ENCODE peak calls at places on chromosomes 4 and X, in nine cellular contexts. A is cardiac muscle cell, R is ovary, Z is Karpas-422, T is left ventricle myocardium inferior, S is right atrium auricular region, P is aorta, O is trophoblast cell, U is mucosa of descending colon. N is an unnamed sample.
A peak's percentile ranks its signal among the peaks of the same experiment; 100 is the strongest.

GRCh38 chrX:137562096-137562495 is 3.8 kb upstream of the ZIC3 start:
- DNase-seq in A (no peak), R (no peak), Z (no peak), T (no peak), S (no peak), P (no peak), O (no peak), U (no peak), N (no peak)

GRCh38 chr4:159071178-159071968 is 31.5 kb upstream of the RAPGEF2 start:
- DNase-seq in A (no peak), R (no peak), Z (no peak), T (no peak), S (no peak), P (no peak), O (peak; percentile 71), U (no peak), N (no peak)

GRCh38 chr4:147789596-147789995 is 57.7 kb downstream of the ARHGAP10 start:
- DNase-seq in A (no peak), R (no peak), Z (no peak), T (no peak), S (no peak), P (no peak), O (no peak), U (no peak), N (no peak)

GRCh38 chrX:74242050-74242449 is 61.9 kb upstream of the ZCCHC13 start:
- DNase-seq in A (no peak), R (no peak), Z (no peak), T (no peak), S (no peak), P (no peak), O (no peak), U (no peak), N (no peak)

GRCh38 chrX:103730746-103731508 is 20.2 kb downstream of the TMEM31 start:
- DNase-seq in A (no peak), R (no peak), Z (no peak), T (peak; percentile 15), S (peak; percentile 61), P (no peak), O (no peak), U (no peak), N (no peak)

GRCh38 chrX:10126834-10127233 is 29.9 kb upstream of the CLCN4 start:
- DNase-seq in A (no peak), R (no peak), Z (no peak), T (no peak), S (no peak), P (peak; percentile 47), O (no peak), U (no peak), N (no peak)

GRCh38 chr4:19239565-19239964 is 1012.1 kb upstream of the SLIT2 start:
- DNase-seq in A (no peak), R (no peak), Z (no peak), T (no peak), S (no peak), P (no peak), O (peak; percentile 10), U (no peak), N (no peak)

GRCh38 chr4:176561368-176561767 is 231.4 kb downstream of the VEGFC start:
- DNase-seq in A (no peak), R (no peak), Z (no peak), T (no peak), S (no peak), P (no peak), O (no peak), U (no peak), N (no peak)

GRCh38 chr4:33493231-33493630 is 2751.1 kb downstream of the ARAP2 start:
- DNase-seq in A (no peak), R (no peak), Z (no peak), T (no peak), S (no peak), P (no peak), O (no peak), U (no peak), N (no peak)

GRCh38 chr4:79147251-79147650 is 178.6 kb downstream of the NAA11 start:
- DNase-seq in A (no peak), R (no peak), Z (no peak), T (no peak), S (no peak), P (no peak), O (no peak), U (no peak), N (no peak)

GRCh38 chr4:98932539-98932938 is 3.6 kb upstream of the EIF4E start:
- DNase-seq in A (no peak), R (no peak), Z (peak; percentile 70), T (no peak), S (no peak), P (no peak), O (no peak), U (no peak), N (no peak)
- H3K9me3 ChIP-seq in A (no peaks in the 10 kb centered on the region), R (no peaks in the 10 kb centered on the region), Z (no peaks in the 10 kb centered on the region), T (no peaks in the 10 kb centered on the region), S (no peaks in the 10 kb centered on the region), P (no peaks in the 10 kb centered on the region), O (peaks cover 6% of the 10 kb centered on the region), U (no peaks in the 10 kb centered on the region), N (no peaks in the 10 kb centered on the region)

DNA sequence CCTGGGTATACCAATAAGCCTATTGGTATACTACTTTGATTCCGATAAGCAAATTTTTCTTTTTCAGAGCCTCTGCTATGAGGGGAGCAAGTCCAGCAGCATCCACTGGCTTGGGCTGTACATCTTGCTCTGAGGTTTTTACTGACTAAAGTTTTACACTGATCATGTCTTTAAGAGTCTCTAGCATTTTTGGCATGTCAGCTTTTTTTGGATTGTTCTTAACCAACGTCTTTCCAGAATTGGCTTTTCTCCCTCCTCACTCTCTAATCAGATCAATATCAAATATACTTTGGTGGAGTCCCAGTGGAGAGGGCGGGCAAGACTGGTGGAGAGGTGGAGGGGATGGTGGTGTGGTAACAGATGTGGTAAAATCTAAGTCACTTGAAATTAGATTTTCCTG is 196.8 kb downstream of the HEPH start:
- DNase-seq in A (no peak), R (no peak), Z (no peak), T (no peak), S (no peak), P (no peak), O (no peak), U (no peak), N (no peak)
- H3K9me3 ChIP-seq in A (no peaks in the 10 kb centered on the region), R (no peaks in the 10 kb centered on the region), Z (peaks cover 16% of the 10 kb centered on the region), T (no peaks in the 10 kb centered on the region), S (no peaks in the 10 kb centered on the region), P (no peaks in the 10 kb centered on the region), O (peaks cover 9% of the 10 kb centered on the region), U (no peaks in the 10 kb centered on the region), N (no peaks in the 10 kb centered on the region)

GRCh38 chr4:95761871-95762270 is 78.0 kb upstream of the PDHA2 start:
- DNase-seq in A (no peak), R (no peak), Z (no peak), T (no peak), S (no peak), P (no peak), O (no peak), U (no peak), N (no peak)

GRCh38 chr4:95761441-95761840 is 78.5 kb upstream of the PDHA2 start:
- DNase-seq in A (no peak), R (no peak), Z (no peak), T (no peak), S (no peak), P (no peak), O (peak; percentile 12), U (no peak), N (no peak)

GRCh38 chr4:95764961-95765360 is 74.9 kb upstream of the PDHA2 start:
- DNase-seq in A (no peak), R (no peak), Z (no peak), T (no peak), S (no peak), P (no peak), O (no peak), U (no peak), N (no peak)
- H3K9me3 ChIP-seq in A (no peaks in the 10 kb centered on the region), R (no peaks in the 10 kb centered on the region), Z (peaks cover 16% of the 10 kb centered on the region), T (peaks cover 13% of the 10 kb centered on the region), S (no peaks in the 10 kb centered on the region), P (peaks cover 4% of the 10 kb centered on the region), O (no peaks in the 10 kb centered on the region), U (no peaks in the 10 kb centered on the region), N (no peaks in the 10 kb centered on the region)

GRCh38 chr4:92254767-92255442 is 48.9 kb upstream of the GRID2 start:
- DNase-seq in A (no peak), R (no peak), Z (no peak), T (no peak), S (no peak), P (no peak), O (no peak), U (no peak), N (no peak)

GRCh38 chr4:92253550-92253949 is 50.2 kb upstream of the GRID2 start:
- DNase-seq in A (no peak), R (no peak), Z (no peak), T (no peak), S (no peak), P (no peak), O (no peak), U (no peak), N (no peak)

GRCh38 chr4:92253986-92254671 is 49.6 kb upstream of the GRID2 start:
- DNase-seq in A (no peak), R (no peak), Z (no peak), T (no peak), S (no peak), P (no peak), O (no peak), U (no peak), N (no peak)

GRCh38 chr4:92251711-92252110 is 52.1 kb upstream of the GRID2 start:
- DNase-seq in A (no peak), R (no peak), Z (no peak), T (no peak), S (no peak), P (no peak), O (no peak), U (no peak), N (no peak)

DNA sequence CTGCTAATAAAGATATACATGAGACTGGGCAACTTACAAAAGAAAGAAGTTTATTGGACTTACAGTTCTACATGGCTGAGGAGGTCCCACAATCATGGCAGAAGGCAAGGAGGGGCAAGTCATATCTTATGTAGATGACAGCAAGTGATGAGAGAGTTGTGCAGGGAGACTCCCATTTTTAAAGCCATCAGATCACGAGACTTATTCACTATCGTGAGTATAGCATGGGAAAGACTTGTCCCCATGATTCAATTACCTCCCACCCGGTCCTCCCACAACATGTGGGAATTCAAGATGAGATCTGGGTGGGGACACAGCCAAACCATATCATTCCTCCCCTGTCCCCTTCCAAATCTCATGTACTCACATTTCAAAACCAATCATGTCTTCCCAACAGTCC is 50.9 kb upstream of the GRID2 start:
- DNase-seq in A (no peak), R (no peak), Z (no peak), T (no peak), S (no peak), P (no peak), O (no peak), U (no peak), N (no peak)
- H3K9me3 ChIP-seq in A (no peaks in the 10 kb centered on the region), R (no peaks in the 10 kb centered on the region), Z (peaks cover 20% of the 10 kb centered on the region), T (peaks cover 51% of the 10 kb centered on the region), S (no peaks in the 10 kb centered on the region), P (peaks cover 8% of the 10 kb centered on the region), O (peaks cover 9% of the 10 kb centered on the region), U (peaks cover 3% of the 10 kb centered on the region), N (no peaks in the 10 kb centered on the region)

GRCh38 chr4:139472761-139473335 is 18.9 kb downstream of the RAB33B start:
- DNase-seq in A (no peak), R (no peak), Z (no peak), T (no peak), S (no peak), P (no peak), O (no peak), U (no peak), N (no peak)
- H3K9me3 ChIP-seq in A (no peaks in the 10 kb centered on the region), R (no peaks in the 10 kb centered on the region), Z (peaks cover 6% of the 10 kb centered on the region), T (peaks cover 22% of the 10 kb centered on the region), S (no peaks in the 10 kb centered on the region), P (no peaks in the 10 kb centered on the region), O (peaks cover 2% of the 10 kb centered on the region), U (peaks cover 7% of the 10 kb centered on the region), N (no peaks in the 10 kb centered on the region)

GRCh38 chrX:145673851-145674250 is 143.8 kb upstream of the SLITRK2 start:
- DNase-seq in A (no peak), R (no peak), Z (no peak), T (no peak), S (no peak), P (no peak), O (no peak), U (no peak), N (no peak)
- H3K9me3 ChIP-seq in A (no peaks in the 10 kb centered on the region), R (no peaks in the 10 kb centered on the region), Z (no peaks in the 10 kb centered on the region), T (no peaks in the 10 kb centered on the region), S (no peaks in the 10 kb centered on the region), P (no peaks in the 10 kb centered on the region), O (no peaks in the 10 kb centered on the region), U (no peaks in the 10 kb centered on the region), N (no peaks in the 10 kb centered on the region)

N was measured in T-helper 17 cell.